ENCODE peak calls at places on chromosomes 13 and 19, in five cellular contexts. One of them, this sample, is unnamed.

GRCh38 chr19:47143322-47144073 is 12.9 kb downstream of the SAE1 start:
- DNase-seq in thoracic aorta: no peak
- DNase-seq in ovary: no peak
- DNase-seq in cardiac muscle cell: no peak
- DNase-seq in DND-41: no peak
- DNase-seq in this sample: no peak

GRCh38 chr19:869245-870177 is 10.0 kb downstream of the CFD start:
- DNase-seq in thoracic aorta: peak; percentile 60
- DNase-seq in cardiac muscle cell: no peak
- DNase-seq in ovary: peak; percentile 87
- DNase-seq in DND-41: no peak
- DNase-seq in this sample: no peak

GRCh38 chr19:17775245-17775927 is 19.6 kb upstream of the B3GNT3 start:
- DNase-seq in thoracic aorta: no peak
- DNase-seq in cardiac muscle cell: peak; percentile 56
- DNase-seq in DND-41: peak; percentile 48
- DNase-seq in ovary: no peak
- DNase-seq in this sample: no peak

GRCh38 chr19:18332917-18333530 is 7.4 kb upstream of the PGPEP1 start:
- DNase-seq in cardiac muscle cell: no peak
- DNase-seq in DND-41: no peak
- DNase-seq in ovary: no peak
- DNase-seq in thoracic aorta: no peak
- DNase-seq in this sample: no peak

GRCh38 chr13:110828705-110829104 is 86.2 kb downstream of the ANKRD10 start:
- DNase-seq in thoracic aorta: no peak
- DNase-seq in DND-41: no peak
- DNase-seq in cardiac muscle cell: no peak
- DNase-seq in ovary: no peak
- DNase-seq in this sample: no peak

GRCh38 chr19:51691122-51692064 is 1.7 kb upstream of the SPACA6 start:
- DNase-seq in DND-41: no peak
- DNase-seq in cardiac muscle cell: peak; percentile 28
- DNase-seq in ovary: no peak
- DNase-seq in thoracic aorta: no peak
- DNase-seq in this sample: no peak

GRCh38 chr13:86608739-86609138 is 809.5 kb upstream of the SLITRK6 start:
- DNase-seq in ovary: no peak
- DNase-seq in thoracic aorta: no peak
- DNase-seq in cardiac muscle cell: no peak
- DNase-seq in DND-41: no peak
- DNase-seq in this sample: no peak

GRCh38 chr19:33876619-33877018 is 79.9 kb downstream of the KCTD15 start:
- DNase-seq in cardiac muscle cell: no peak
- DNase-seq in ovary: no peak
- DNase-seq in DND-41: no peak
- DNase-seq in thoracic aorta: no peak
- DNase-seq in this sample: no peak

GRCh38 chr13:89490661-89491060 is 1819.5 kb downstream of the SLITRK5 start:
- DNase-seq in ovary: no peak
- DNase-seq in cardiac muscle cell: no peak
- DNase-seq in thoracic aorta: no peak
- DNase-seq in DND-41: no peak
- DNase-seq in this sample: no peak

GRCh38 chr19:2867025-2867991 is at the start of gene ZNF556:
- DNase-seq in DND-41: peak; percentile 32
- DNase-seq in ovary: peak; percentile 93
- DNase-seq in cardiac muscle cell: no peak
- DNase-seq in thoracic aorta: no peak
- DNase-seq in this sample: no peak

GRCh38 chr13:98187155-98187726 is 10.2 kb upstream of the RNF113B start:
- DNase-seq in DND-41: no peak
- DNase-seq in ovary: no peak
- DNase-seq in cardiac muscle cell: no peak
- DNase-seq in thoracic aorta: no peak
- DNase-seq in this sample: no peak

GRCh38 chr19:29690842-29691241 is 24.2 kb downstream of the C19orf12 start:
- DNase-seq in ovary: no peak
- DNase-seq in thoracic aorta: no peak
- DNase-seq in DND-41: peak; percentile 60
- DNase-seq in cardiac muscle cell: no peak
- DNase-seq in this sample: no peak

GRCh38 chr19:29687897-29688728 is 22.9 kb downstream of the PLEKHF1 start:
- DNase-seq in ovary: no peak
- DNase-seq in DND-41: no peak
- DNase-seq in thoracic aorta: no peak
- DNase-seq in cardiac muscle cell: no peak
- DNase-seq in this sample: no peak

GRCh38 chr19:29686285-29686805 is 21.1 kb downstream of the PLEKHF1 start:
- DNase-seq in cardiac muscle cell: no peak
- DNase-seq in thoracic aorta: no peak
- DNase-seq in ovary: no peak
- DNase-seq in DND-41: no peak
- DNase-seq in this sample: no peak

GRCh38 chr19:29685326-29685725 is 20.1 kb downstream of the PLEKHF1 start:
- DNase-seq in thoracic aorta: no peak
- DNase-seq in cardiac muscle cell: no peak
- DNase-seq in DND-41: no peak
- DNase-seq in ovary: no peak
- DNase-seq in this sample: no peak

GRCh38 chr19:29687244-29687896 is 22.1 kb downstream of the PLEKHF1 start:
- DNase-seq in cardiac muscle cell: no peak
- DNase-seq in DND-41: no peak
- DNase-seq in thoracic aorta: no peak
- DNase-seq in ovary: peak; percentile 57
- DNase-seq in this sample: no peak
- H3K4me3 ChIP-seq in cardiac muscle cell: no peak overlapping the region
- H3K4me3 ChIP-seq in DND-41: no peak overlapping the region
- H3K4me3 ChIP-seq in thoracic aorta: peak overlapping the region; percentile 28
- H3K4me3 ChIP-seq in ovary: peak overlapping the region; percentile 27
- H3K4me3 ChIP-seq in this sample: no peak overlapping the region

DNA sequence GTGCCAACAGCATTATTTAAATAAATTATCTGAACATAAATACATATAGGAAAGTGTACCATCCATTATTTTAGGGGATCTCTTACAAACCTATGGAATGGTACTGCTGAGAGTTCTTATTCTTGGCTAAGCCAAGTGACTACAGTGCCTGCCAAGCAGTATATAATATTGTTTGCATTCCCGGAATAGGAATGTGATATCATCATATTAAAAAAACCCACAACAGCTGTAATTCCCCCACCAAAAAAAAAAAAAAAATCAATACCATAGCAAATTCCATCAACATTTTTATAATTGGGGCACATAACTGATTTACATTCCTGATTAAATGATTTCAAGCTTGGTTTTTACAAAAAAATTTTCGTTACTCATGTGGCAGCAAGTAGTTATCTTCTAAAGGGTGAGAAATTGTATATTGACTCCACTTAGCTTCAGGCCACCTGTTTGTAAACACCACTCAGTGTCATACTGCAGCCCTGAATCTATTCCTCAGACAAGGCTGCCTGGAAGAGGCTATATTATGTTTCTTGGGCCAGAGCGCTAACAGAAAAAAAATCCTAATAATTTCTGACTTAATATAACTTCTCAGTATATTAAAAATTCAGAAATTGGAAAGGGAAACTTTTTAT is 278.1 kb downstream of the DNAJC15 start:
- DNase-seq in ovary: no peak
- DNase-seq in thoracic aorta: no peak
- DNase-seq in cardiac muscle cell: no peak
- DNase-seq in DND-41: no peak
- DNase-seq in this sample: no peak
- H3K4me1 ChIP-seq in ovary: peaks cover 5% of the 10 kb centered on the region
- H3K4me1 ChIP-seq in thoracic aorta: peaks cover 5% of the 10 kb centered on the region
- H3K4me1 ChIP-seq in cardiac muscle cell: peaks cover 19% of the 10 kb centered on the region
- H3K4me1 ChIP-seq in DND-41: no peaks in the 10 kb centered on the region
- H3K4me1 ChIP-seq in this sample: no peaks in the 10 kb centered on the region

GRCh38 chr13:21033224-21033855 is 28.0 kb downstream of the LATS2 start:
- DNase-seq in cardiac muscle cell: peak; percentile 19
- DNase-seq in DND-41: no peak
- DNase-seq in thoracic aorta: no peak
- DNase-seq in ovary: no peak
- DNase-seq in this sample: no peak

GRCh38 chr13:21032656-21033055 is 28.7 kb downstream of the LATS2 start:
- DNase-seq in cardiac muscle cell: no peak
- DNase-seq in ovary: no peak
- DNase-seq in thoracic aorta: no peak
- DNase-seq in DND-41: no peak
- DNase-seq in this sample: no peak

GRCh38 chr13:21031594-21031993 is 29.8 kb downstream of the LATS2 start:
- DNase-seq in thoracic aorta: no peak
- DNase-seq in ovary: no peak
- DNase-seq in DND-41: no peak
- DNase-seq in cardiac muscle cell: no peak
- DNase-seq in this sample: no peak

GRCh38 chr13:21034602-21035190 is 26.7 kb downstream of the LATS2 start:
- DNase-seq in ovary: peak; percentile 29
- DNase-seq in thoracic aorta: no peak
- DNase-seq in cardiac muscle cell: peak; percentile 23
- DNase-seq in DND-41: no peak
- DNase-seq in this sample: no peak

GRCh38 chr13:21033866-21034601 is 27.4 kb downstream of the LATS2 start:
- DNase-seq in DND-41: no peak
- DNase-seq in thoracic aorta: no peak
- DNase-seq in cardiac muscle cell: no peak
- DNase-seq in ovary: no peak
- DNase-seq in this sample: no peak
- H3K4me3 ChIP-seq in DND-41: no peak overlapping the region
- H3K4me3 ChIP-seq in thoracic aorta: peak overlapping the region; percentile 32
- H3K4me3 ChIP-seq in cardiac muscle cell: no peak overlapping the region
- H3K4me3 ChIP-seq in ovary: no peak overlapping the region
- H3K4me3 ChIP-seq in this sample: no peak overlapping the region

GRCh38 chr13:80677227-80677626 is 336.3 kb upstream of the SPRY2 start:
- DNase-seq in cardiac muscle cell: no peak
- DNase-seq in ovary: no peak
- DNase-seq in thoracic aorta: no peak
- DNase-seq in DND-41: no peak
- DNase-seq in this sample: no peak
- H3K4me1 ChIP-seq in cardiac muscle cell: no peaks in the 10 kb centered on the region
- H3K4me1 ChIP-seq in ovary: no peaks in the 10 kb centered on the region
- H3K4me1 ChIP-seq in thoracic aorta: no peaks in the 10 kb centered on the region
- H3K4me1 ChIP-seq in DND-41: no peaks in the 10 kb centered on the region
- H3K4me1 ChIP-seq in this sample: no peaks in the 10 kb centered on the region

GRCh38 chr13:99971576-99972189 is at the start of gene ZIC5:
- DNase-seq in ovary: no peak
- DNase-seq in thoracic aorta: no peak
- DNase-seq in cardiac muscle cell: peak; percentile 68
- DNase-seq in DND-41: no peak
- DNase-seq in this sample: no peak
- H3K4me3 ChIP-seq in ovary: peak within 1 kb of the TSS; percentile 9
- H3K4me3 ChIP-seq in thoracic aorta: peak within 1 kb of the TSS; percentile 56
- H3K4me3 ChIP-seq in cardiac muscle cell: peak within 1 kb of the TSS; percentile 41
- H3K4me3 ChIP-seq in DND-41: peak within 1 kb of the TSS; percentile 82
- H3K4me3 ChIP-seq in this sample: no peak within 1 kb of the TSS

GRCh38 chr19:16607819-16608218 is 20.2 kb downstream of the MED26 start:
- DNase-seq in DND-41: no peak
- DNase-seq in thoracic aorta: no peak
- DNase-seq in cardiac muscle cell: no peak
- DNase-seq in ovary: no peak
- DNase-seq in this sample: no peak
- H3K4me1 ChIP-seq in DND-41: no peaks in the 10 kb centered on the region
- H3K4me1 ChIP-seq in thoracic aorta: peaks cover 29% of the 10 kb centered on the region
- H3K4me1 ChIP-seq in cardiac muscle cell: peaks cover 7% of the 10 kb centered on the region
- H3K4me1 ChIP-seq in ovary: peaks cover 10% of the 10 kb centered on the region
- H3K4me1 ChIP-seq in this sample: peaks cover 6% of the 10 kb centered on the region

GRCh38 chr13:77909827-77910226 is 8.8 kb downstream of the EDNRB start:
- DNase-seq in DND-41: no peak
- DNase-seq in cardiac muscle cell: peak; percentile 83
- DNase-seq in thoracic aorta: no peak
- DNase-seq in ovary: no peak
- DNase-seq in this sample: no peak

GRCh38 chr13:77919351-77920294 is 992 bp upstream of the EDNRB start:
- DNase-seq in DND-41: no peak
- DNase-seq in cardiac muscle cell: peak; percentile 69
- DNase-seq in thoracic aorta: no peak
- DNase-seq in ovary: no peak
- DNase-seq in this sample: no peak

GRCh38 chr13:77918391-77919261 is at the start of gene EDNRB:
- DNase-seq in cardiac muscle cell: peak; percentile 59
- DNase-seq in ovary: no peak
- DNase-seq in DND-41: no peak
- DNase-seq in thoracic aorta: no peak
- DNase-seq in this sample: no peak

GRCh38 chr13:77916481-77916880 is 2.1 kb downstream of the EDNRB start:
- DNase-seq in ovary: no peak
- DNase-seq in cardiac muscle cell: no peak
- DNase-seq in DND-41: no peak
- DNase-seq in thoracic aorta: no peak
- DNase-seq in this sample: no peak

GRCh38 chr13:77915676-77916075 is 3.0 kb downstream of the EDNRB start:
- DNase-seq in ovary: no peak
- DNase-seq in thoracic aorta: no peak
- DNase-seq in cardiac muscle cell: no peak
- DNase-seq in DND-41: no peak
- DNase-seq in this sample: no peak
- H3K4me3 ChIP-seq in ovary: no peak overlapping the region
- H3K4me3 ChIP-seq in thoracic aorta: no peak overlapping the region
- H3K4me3 ChIP-seq in cardiac muscle cell: no peak overlapping the region
- H3K4me3 ChIP-seq in DND-41: no peak overlapping the region
- H3K4me3 ChIP-seq in this sample: no peak overlapping the region